ENCODE peak calls at places on chromosomes 4 and X, in six cellular contexts. U is transverse colon, R is brain microvascular endothelial cell, F is GM12864, N is fibroblast of villous mesenchyme, T is right lobe of liver. V is an unnamed sample.

GRCh38 chrX:15177316-15177715 is 92.6 kb downstream of the ASB9 start:
- DNase-seq in U (no peak), R (no peak), F (no peak), N (no peak), T (no peak), V (no peak)

GRCh38 chr4:85812776-85813175 is 337.8 kb downstream of the ARHGAP24 start:
- DNase-seq in U (no peak), R (peak; percentile 64), F (no peak), N (no peak), T (no peak), V (no peak)

GRCh38 chr4:144518181-144518895 is 127.6 kb upstream of the HHIP start:
- DNase-seq in U (no peak), R (peak; percentile 54), F (no peak), N (peak; percentile 11), T (no peak), V (no peak)

GRCh38 chr4:53646792-53647191 is 55.5 kb upstream of the LNX1 start:
- DNase-seq in U (peak; percentile 56), R (no peak), F (no peak), N (no peak), T (no peak), V (no peak)

GRCh38 chr4:128384091-128384520 is 96.5 kb upstream of the PGRMC2 start:
- DNase-seq in U (no peak), R (peak; percentile 67), F (no peak), N (peak; percentile 89), T (no peak), V (no peak)

GRCh38 chr4:52841707-52842456 is 20.2 kb upstream of the RASL11B start:
- DNase-seq in U (no peak), R (no peak), F (no peak), N (peak; percentile 51), T (no peak), V (peak; percentile 26)

GRCh38 chr4:3708103-3708510 is 58.1 kb upstream of the ADRA2C start:
- DNase-seq in U (no peak), R (peak; percentile 2), F (no peak), N (peak; percentile 38), T (peak; percentile 10), V (no peak)

GRCh38 chr4:71732706-71733105 is 51.2 kb downstream of the GC start:
- DNase-seq in U (no peak), R (peak; percentile 1), F (no peak), N (peak; percentile 14), T (no peak), V (no peak)

GRCh38 chr4:115361781-115362180 is 248.4 kb upstream of the NDST4 start:
- DNase-seq in U (no peak), R (no peak), F (no peak), N (no peak), T (no peak), V (no peak)

GRCh38 chr4:89024051-89024675 is 32.8 kb downstream of the FAM13A start:
- DNase-seq in U (peak; percentile 60), R (peak; percentile 73), F (peak; percentile 38), N (peak; percentile 84), T (no peak), V (no peak)

GRCh38 chr4:89836897-89837384 is at the start of gene SNCA:
- DNase-seq in U (peak; percentile 33), R (peak; percentile 44), F (no peak), N (peak; percentile 39), T (peak; percentile 58), V (peak; percentile 49)

GRCh38 chr4:9781343-9782135 is at the start of gene DRD5:
- DNase-seq in U (no peak), R (no peak), F (no peak), N (no peak), T (no peak), V (no peak)

GRCh38 chr4:87717276-87718031 is 67.4 kb downstream of the DMP1 start:
- DNase-seq in U (no peak), R (peak; percentile 49), F (no peak), N (peak; percentile 24), T (no peak), V (no peak)

GRCh38 chr4:185229021-185229818 is 19.8 kb downstream of the SNX25 start:
- DNase-seq in U (no peak), R (no peak), F (no peak), N (no peak), T (no peak), V (no peak)

GRCh38 chrX:83501003-83501402 is 7.1 kb upstream of the POU3F4 start:
- DNase-seq in U (no peak), R (no peak), F (no peak), N (no peak), T (no peak), V (no peak)

GRCh38 chr4:37825943-37826281 is 574 bp upstream of the PGM2 start:
- DNase-seq in U (peak; percentile 18), R (peak; percentile 12), F (no peak), N (no peak), T (no peak), V (no peak)

GRCh38 chr4:153519677-153520076 is 53.5 kb downstream of the TMEM131L start:
- DNase-seq in U (no peak), R (no peak), F (no peak), N (no peak), T (no peak), V (no peak)

GRCh38 chrX:149962859-149963757 is 24.8 kb upstream of the EOLA2 start:
- DNase-seq in U (peak; percentile 28), R (peak; percentile 53), F (no peak), N (peak; percentile 62), T (peak; percentile 51), V (no peak)

GRCh38 chrX:12722314-12722713 is 68.9 kb upstream of the PRPS2 start:
- DNase-seq in U (no peak), R (no peak), F (no peak), N (no peak), T (no peak), V (no peak)

GRCh38 chr4:180434131-180434895 is 1808.9 kb upstream of the TENM3 start:
- DNase-seq in U (no peak), R (no peak), F (no peak), N (no peak), T (no peak), V (no peak)

GRCh38 chr4:181078236-181078635 is 1165.0 kb upstream of the TENM3 start:
- DNase-seq in U (no peak), R (peak; percentile 31), F (no peak), N (no peak), T (no peak), V (no peak)

GRCh38 chr4:98557497-98557896 is 100.9 kb downstream of the TSPAN5 start:
- DNase-seq in U (no peak), R (peak; percentile 82), F (no peak), N (peak; percentile 60), T (peak; percentile 22), V (no peak)

GRCh38 chr4:150818661-150819060 is 196.4 kb downstream of the LRBA start:
- DNase-seq in U (no peak), R (no peak), F (no peak), N (peak; percentile 41), T (no peak), V (no peak)

GRCh38 chrX:132171478-132171877 is 43.7 kb upstream of the FRMD7 start:
- DNase-seq in U (no peak), R (no peak), F (no peak), N (no peak), T (no peak), V (no peak)

GRCh38 chr4:159937595-159937994 is 834.7 kb downstream of the RAPGEF2 start:
- DNase-seq in U (no peak), R (no peak), F (no peak), N (no peak), T (no peak), V (no peak)

GRCh38 chr4:15882675-15883086 is 55.9 kb downstream of the FGFBP1 start:
- DNase-seq in U (peak; percentile 33), R (peak; percentile 41), F (peak; percentile 68), N (peak; percentile 85), T (peak; percentile 28), V (no peak)

GRCh38 chr4:141220655-141221605 is at the start of gene ZNF330:
- DNase-seq in U (peak; percentile 93), R (peak; percentile 88), F (peak; percentile 55), N (peak; percentile 91), T (peak; percentile 92), V (peak; percentile 93)

GRCh38 chrX:94515009-94515408 is 841.0 kb downstream of the FAM133A start:
- DNase-seq in U (no peak), R (no peak), F (no peak), N (no peak), T (no peak), V (no peak)

GRCh38 chrX:49184294-49185061 is 1.7 kb downstream of the PRICKLE3 start:
- DNase-seq in U (peak; percentile 95), R (peak; percentile 83), F (no peak), N (peak; percentile 92), T (peak; percentile 75), V (peak; percentile 91)

GRCh38 chrX:138485224-138485623 is 226.3 kb downstream of the FGF13 start:
- DNase-seq in U (no peak), R (no peak), F (no peak), N (no peak), T (no peak), V (no peak)
- H3K4me3 ChIP-seq in U (no peak overlapping the region), R (no peak overlapping the region), F (no peak overlapping the region), N (no peak overlapping the region), T (no peak overlapping the region), V (no peak overlapping the region)

GRCh38 chr4:140049924-140050681 is 103.9 kb downstream of the MAML3 start:
- DNase-seq in U (no peak), R (no peak), F (no peak), N (no peak), T (no peak), V (no peak)
- TF ChIP-seq CTCF in U (no peak), R (peak; percentile 78), F (peak; percentile 55), N (peak; percentile 24), T (peak; percentile 15), V (peak; percentile 46)

DNA sequence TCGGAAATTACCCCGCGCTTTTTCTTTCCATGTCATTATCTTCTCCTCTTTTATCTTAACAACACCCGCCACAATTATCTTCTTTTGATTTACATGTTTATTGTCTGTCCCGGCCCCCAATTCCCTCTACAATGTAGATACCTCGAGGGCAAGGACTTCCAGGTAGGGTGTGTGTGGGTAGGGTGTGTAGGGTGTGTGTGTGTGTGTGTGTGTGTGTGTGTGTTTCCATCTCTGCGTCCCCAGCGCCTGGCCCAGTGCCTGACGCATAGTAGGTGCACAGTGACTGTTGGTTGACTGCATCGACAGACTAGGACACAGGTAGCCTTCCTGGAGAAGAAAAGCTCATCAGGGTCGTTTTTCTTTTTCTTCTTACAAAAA is 103.1 kb downstream of the UCHL1 start:
- DNase-seq in U (no peak), R (no peak), F (no peak), N (no peak), T (no peak), V (no peak)
- H3K4me3 ChIP-seq in U (peak overlapping the region; percentile 80), R (no peak overlapping the region), F (no peak overlapping the region), N (peak overlapping the region; percentile 63), T (peak overlapping the region; percentile 84), V (peak overlapping the region; percentile 91)

GRCh38 chr4:109553130-109553529 is 6.9 kb upstream of the MCUB start:
- DNase-seq in U (no peak), R (no peak), F (no peak), N (no peak), T (no peak), V (no peak)

GRCh38 chr4:109554971-109555370 is 5.1 kb upstream of the MCUB start:
- DNase-seq in U (no peak), R (no peak), F (no peak), N (no peak), T (no peak), V (no peak)

GRCh38 chr4:109548655-109549054 is 11.4 kb upstream of the MCUB start:
- DNase-seq in U (no peak), R (peak; percentile 79), F (no peak), N (peak; percentile 45), T (no peak), V (no peak)

GRCh38 chr4:109547394-109547793 is 12.7 kb upstream of the MCUB start:
- DNase-seq in U (no peak), R (no peak), F (no peak), N (no peak), T (no peak), V (no peak)

GRCh38 chr4:109552240-109552639 is 7.8 kb upstream of the MCUB start:
- DNase-seq in U (no peak), R (no peak), F (no peak), N (no peak), T (no peak), V (no peak)
- TF ChIP-seq CTCF in U (no peak), R (no peak), F (no peak), N (no peak), T (no peak), V (no peak)

V was measured in left ventricle myocardium inferior.